ENCODE peak calls at places on chromosomes 5 and 9, in five cellular contexts. X, B, U, L and V are unnamed samples.

GRCh38 chr5:180213256-180213600 is 4.2 kb upstream of the RASGEF1C start:
- DNase-seq in X (no peak), B (no peak), U (peak; percentile 33), L (no peak), V (no peak)

GRCh38 chr9:7656648-7657047 is 142.9 kb downstream of the DMAC1 start:
- DNase-seq in X (no peak), B (peak; percentile 3), U (peak; percentile 62), L (peak; percentile 12), V (no peak)

GRCh38 chr5:44935262-44935661 is 126.5 kb downstream of the MRPS30 start:
- DNase-seq in X (no peak), B (peak; percentile 42), U (peak; percentile 42), L (peak; percentile 22), V (no peak)

GRCh38 chr9:94443039-94443722 is 111.7 kb upstream of the PCAT7 start:
- DNase-seq in X (no peak), B (no peak), U (no peak), L (peak; percentile 4), V (no peak)

GRCh38 chr5:583645-584044 is 28.5 kb upstream of the CEP72 start:
- DNase-seq in X (no peak), B (no peak), U (no peak), L (no peak), V (no peak)

GRCh38 chr5:73605223-73606087 is 20.5 kb upstream of the ARHGEF28 start:
- DNase-seq in X (no peak), B (peak; percentile 72), U (no peak), L (peak; percentile 82), V (no peak)

GRCh38 chr9:136902259-136902821 is 16.0 kb downstream of the TRAF2 start:
- DNase-seq in X (peak; percentile 93), B (peak; percentile 67), U (peak; percentile 58), L (peak; percentile 90), V (peak; percentile 94)

GRCh38 chr5:116573617-116574431 is 799 bp downstream of the SEMA6A start:
- DNase-seq in X (peak; percentile 52), B (no peak), U (peak; percentile 32), L (peak; percentile 27), V (peak; percentile 12)

GRCh38 chr5:83430130-83431010 is 41.2 kb upstream of the VCAN start:
- DNase-seq in X (peak; percentile 44), B (peak; percentile 78), U (peak; percentile 72), L (peak; percentile 46), V (peak; percentile 70)

GRCh38 chr9:133090187-133090586 is 28.4 kb downstream of the CEL start:
- DNase-seq in X (no peak), B (no peak), U (no peak), L (no peak), V (no peak)

GRCh38 chr9:94881023-94881422 is 154.5 kb downstream of the AOPEP start:
- DNase-seq in X (no peak), B (no peak), U (no peak), L (peak; percentile 22), V (no peak)

GRCh38 chr9:111287127-111287526 is 42.9 kb downstream of the OR2K2 start:
- DNase-seq in X (no peak), B (peak; percentile 81), U (peak; percentile 39), L (peak; percentile 36), V (no peak)

GRCh38 chr9:120538339-120538738 is 41.6 kb downstream of the CDK5RAP2 start:
- DNase-seq in X (no peak), B (no peak), U (peak; percentile 33), L (no peak), V (no peak)

GRCh38 chr5:176542596-176543427 is 5.6 kb upstream of the RNF44 start:
- DNase-seq in X (peak; percentile 71), B (peak; percentile 58), U (peak; percentile 52), L (no peak), V (no peak)

GRCh38 chr5:17634160-17634559 is at the start of gene TAF11L14:
- DNase-seq in X (no peak), B (no peak), U (no peak), L (no peak), V (no peak)

GRCh38 chr5:65262094-65262493 is 219.6 kb downstream of the ADAMTS6 start:
- DNase-seq in X (no peak), B (no peak), U (peak; percentile 18), L (peak; percentile 1), V (peak; percentile 3)

GRCh38 chr5:141617682-141618029 is 1.1 kb downstream of the DIAPH1 start:
- DNase-seq in X (no peak), B (peak; percentile 22), U (peak; percentile 57), L (peak; percentile 35), V (no peak)

GRCh38 chr9:84513473-84513872 is 156.1 kb upstream of the NTRK2 start:
- DNase-seq in X (no peak), B (no peak), U (peak; percentile 11), L (peak; percentile 29), V (no peak)

GRCh38 chr5:39121315-39121714 is 47.1 kb upstream of the RICTOR start:
- DNase-seq in X (no peak), B (peak; percentile 62), U (no peak), L (no peak), V (no peak)

GRCh38 chr5:114367029-114367428 is 5.2 kb downstream of the KCNN2 start:
- DNase-seq in X (no peak), B (peak; percentile 4), U (peak; percentile 16), L (peak; percentile 11), V (no peak)

GRCh38 chr5:137470111-137470920 is 28.8 kb downstream of the SPOCK1 start:
- DNase-seq in X (no peak), B (peak; percentile 94), U (peak; percentile 97), L (peak; percentile 97), V (no peak)

GRCh38 chr9:110278080-110278707 is 21.9 kb upstream of the TXN start:
- DNase-seq in X (no peak), B (peak; percentile 31), U (no peak), L (peak; percentile 29), V (peak; percentile 5)

GRCh38 chr5:181187500-181188213 is 17.3 kb downstream of the TRIM7 start:
- DNase-seq in X (no peak), B (peak; percentile 93), U (peak; percentile 92), L (peak; percentile 83), V (peak; percentile 86)

GRCh38 chr9:77752566-77752965 is 104.4 kb upstream of the GNA14 start:
- DNase-seq in X (no peak), B (no peak), U (no peak), L (no peak), V (no peak)

GRCh38 chr9:123318961-123319421 is 37.0 kb upstream of the CRB2 start:
- DNase-seq in X (no peak), B (no peak), U (no peak), L (no peak), V (no peak)

GRCh38 chr5:174323878-174324281 is 278.4 kb downstream of the NSG2 start:
- DNase-seq in X (peak; percentile 74), B (peak; percentile 78), U (peak; percentile 47), L (peak; percentile 49), V (peak; percentile 16)

GRCh38 chr9:135745686-135746324 is 43.8 kb downstream of the KCNT1 start:
- DNase-seq in X (no peak), B (no peak), U (no peak), L (no peak), V (no peak)

GRCh38 chr9:96006961-96007360 is 131.5 kb downstream of the ERCC6L2 start:
- DNase-seq in X (no peak), B (no peak), U (no peak), L (no peak), V (no peak)

GRCh38 chr5:40958811-40959210 is 49.5 kb downstream of the C7 start:
- DNase-seq in X (no peak), B (peak; percentile 15), U (no peak), L (peak; percentile 29), V (no peak)

GRCh38 chr5:150272531-150272930 is 17.0 kb downstream of the CAMK2A start:
- DNase-seq in X (peak; percentile 52), B (peak; percentile 72), U (peak; percentile 81), L (peak; percentile 46), V (peak; percentile 26)

GRCh38 chr5:57834829-57835554 is 352.4 kb upstream of the ACTBL2 start:
- DNase-seq in X (no peak), B (no peak), U (peak; percentile 78), L (peak; percentile 90), V (no peak)

GRCh38 chr5:88689662-88690351 is 193.2 kb downstream of the MEF2C start:
- DNase-seq in X (no peak), B (no peak), U (no peak), L (no peak), V (no peak)

GRCh38 chr5:88688981-88689661 is 193.9 kb downstream of the MEF2C start:
- DNase-seq in X (no peak), B (no peak), U (no peak), L (no peak), V (no peak)

GRCh38 chr5:88686743-88687142 is 196.2 kb downstream of the MEF2C start:
- DNase-seq in X (no peak), B (no peak), U (no peak), L (no peak), V (no peak)

GRCh38 chr5:88687253-88687955 is 195.6 kb downstream of the MEF2C start:
- DNase-seq in X (no peak), B (no peak), U (no peak), L (no peak), V (no peak)

DNA sequence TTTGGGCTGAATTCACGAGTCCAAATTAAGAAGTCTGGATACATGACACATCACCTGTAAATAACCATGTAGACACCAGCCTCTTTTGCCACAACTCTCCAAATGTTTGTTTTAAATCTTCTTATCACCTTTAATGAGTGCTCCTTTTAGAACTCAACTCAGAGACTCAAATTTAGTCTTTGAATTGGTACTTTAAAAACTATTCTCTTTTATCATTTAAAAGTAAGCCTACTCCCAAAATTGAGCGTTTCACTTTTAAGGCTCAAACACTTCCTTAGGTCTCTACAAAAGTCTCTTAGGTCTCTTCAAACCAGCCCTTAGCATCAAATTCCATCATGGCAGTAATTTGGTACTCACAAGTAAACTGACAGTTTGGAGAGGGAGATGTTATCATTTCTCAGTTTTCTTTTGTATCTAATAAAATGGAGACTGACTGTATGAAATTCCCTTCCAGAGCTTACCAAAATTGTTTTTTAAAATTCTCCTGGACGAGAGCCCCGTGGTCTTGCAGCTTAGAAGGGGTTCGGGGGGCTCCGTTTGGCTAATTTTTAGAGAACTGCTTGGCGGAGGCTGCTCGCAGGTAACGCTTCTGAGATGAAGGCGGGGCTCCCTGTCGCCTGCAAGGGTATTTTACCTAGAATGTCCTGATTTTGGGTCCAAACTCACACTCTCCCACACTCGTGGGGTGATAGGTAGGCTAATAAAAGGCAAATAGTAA is 194.6 kb downstream of the MEF2C start:
- DNase-seq in X (no peak), B (no peak), U (no peak), L (no peak), V (no peak)
- TF ChIP-seq CTCF in X (no peak), B (no peak), U (no peak), L (no peak), V (no peak)

DNA sequence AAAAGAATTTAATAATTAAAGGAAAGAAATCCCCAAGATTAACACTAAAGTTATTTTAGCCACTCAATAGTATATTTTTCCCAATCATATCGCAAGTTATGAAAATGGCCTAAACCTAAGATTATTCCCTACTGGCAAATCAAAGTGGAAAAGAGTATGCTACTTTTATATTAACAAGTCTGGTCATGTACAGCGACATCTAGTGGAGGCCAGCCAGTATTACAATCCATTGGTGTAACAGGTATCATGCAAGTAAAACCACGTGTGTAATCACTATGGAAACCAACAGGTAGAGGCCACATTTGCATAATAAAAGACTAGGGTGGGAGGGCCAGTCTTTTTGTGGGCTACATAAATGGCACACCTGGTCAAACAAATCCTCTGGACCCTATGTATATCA is 976.4 kb upstream of the CDH9 start:
- DNase-seq in X (no peak), B (peak; percentile 53), U (peak; percentile 11), L (peak; percentile 21), V (peak; percentile 27)
- TF ChIP-seq CTCF in X (peak; percentile 51), B (peak; percentile 76), U (no peak), L (peak; percentile 46), V (peak; percentile 57)

GRCh38 chr5:132270706-132271105 is 13.2 kb downstream of the PDLIM4 start:
- DNase-seq in X (no peak), B (no peak), U (no peak), L (no peak), V (no peak)
- TF ChIP-seq CTCF in X (no peak), B (no peak), U (no peak), L (no peak), V (no peak)

GRCh38 chr9:14433841-14434511 is 120.0 kb upstream of the NFIB start:
- DNase-seq in X (peak; percentile 12), B (peak; percentile 68), U (peak; percentile 59), L (peak; percentile 62), V (no peak)
- TF ChIP-seq CTCF in X (peak; percentile 26), B (peak; percentile 56), U (peak; percentile 42), L (no peak), V (no peak)